ENCODE peak calls at places on chromosomes 3 and 15, in nine cellular contexts. A is central memory CD4-positive, alpha-beta T cell; U is NCI-H460; T is T-cell; G is activated gamma-delta T cell treated with Interleukin-2 at 50 U/mL for 16 hours; Q is NAMALWA; D is PC-3; V is SK-N-SH; X is smooth muscle cell of the brain vasculature. L is an unnamed sample.

GRCh38 chr3:197471221-197472010 is 84.4 kb downstream of the BDH1 start:
- DNase-seq in A (no peak), U (no peak), T (no peak), G (no peak), Q (no peak), D (no peak), V (no peak), X (no peak), L (no peak)

GRCh38 chr15:101029971-101030661 is 111.0 kb downstream of the LRRK1 start:
- DNase-seq in A (no peak), U (no peak), T (no peak), G (no peak), Q (no peak), D (no peak), V (no peak), X (no peak), L (no peak)

GRCh38 chr15:73389539-73389938 is 20.8 kb upstream of the HCN4 start:
- DNase-seq in A (no peak), U (no peak), T (no peak), G (no peak), Q (no peak), D (no peak), V (no peak), X (no peak), L (no peak)

GRCh38 chr3:76668653-76669052 is 371.2 kb upstream of the ROBO2 start:
- DNase-seq in A (no peak), U (no peak), T (no peak), G (no peak), Q (no peak), D (no peak), V (no peak), X (no peak), L (no peak)

GRCh38 chr15:25849431-25849921 is 13.7 kb downstream of the ATP10A start:
- DNase-seq in A (no peak), U (peak), T (no peak), G (no peak), Q (no peak), D (peak), V (peak), X (no peak), L (no peak)

GRCh38 chr3:40366203-40367162 is 20.5 kb upstream of the ENTPD3 start:
- DNase-seq in A (no peak), U (no peak), T (no peak), G (no peak), Q (no peak), D (peak), V (no peak), X (no peak), L (peak)

GRCh38 chr3:25967385-25967784 is 177.5 kb downstream of the OXSM start:
- DNase-seq in A (no peak), U (no peak), T (no peak), G (no peak), Q (no peak), D (no peak), V (no peak), X (no peak), L (no peak)

GRCh38 chr3:194472290-194472920 is 14.4 kb downstream of the ATP13A3 start:
- DNase-seq in A (peak), U (peak), T (no peak), G (peak), Q (peak), D (peak), V (peak), X (peak), L (peak)

GRCh38 chr3:6644070-6644929 is 216.6 kb upstream of the GRM7 start:
- DNase-seq in A (no peak), U (no peak), T (no peak), G (no peak), Q (no peak), D (no peak), V (no peak), X (no peak), L (no peak)

GRCh38 chr3:180183346-180183745 is 146.6 kb upstream of the PEX5L start:
- DNase-seq in A (no peak), U (no peak), T (no peak), G (no peak), Q (no peak), D (no peak), V (no peak), X (no peak), L (no peak)

GRCh38 chr3:51997935-51998596 is 2.4 kb upstream of the RPL29 start:
- DNase-seq in A (no peak), U (no peak), T (no peak), G (no peak), Q (no peak), D (peak), V (no peak), X (no peak), L (peak)

L was measured in mammary epithelial cell.